ENCODE peak calls at places on chromosomes 7 and 10, in seven cellular contexts. E is fibroblast of lung, T is endodermal cell, U is tibial artery, O is heart right ventricle, F is right cardiac atrium, V is aorta. W is an unnamed sample.

GRCh38 chr10:33005322-33006282 is 47.6 kb upstream of the ITGB1 start:
- DNase-seq in E (peak; percentile 97), T (peak; percentile 92), U (peak; percentile 92), O (peak; percentile 80), F (peak; percentile 88), V (peak; percentile 92), W (no peak)

GRCh38 chr10:34547283-34547682 is 267.8 kb downstream of the PARD3 start:
- DNase-seq in E (no peak), T (no peak), U (no peak), O (no peak), F (no peak), V (no peak), W (no peak)

GRCh38 chr7:13411641-13412040 is 577.8 kb downstream of the ETV1 start:
- DNase-seq in E (no peak), T (no peak), U (no peak), O (no peak), F (no peak), V (no peak), W (no peak)

GRCh38 chr10:76397210-76397881 is 965.9 kb downstream of the LRMDA start:
- DNase-seq in E (peak; percentile 96), T (no peak), U (peak; percentile 94), O (peak; percentile 52), F (peak; percentile 59), V (peak; percentile 86), W (no peak)

GRCh38 chr7:74320645-74321178 is 31.5 kb downstream of the CLIP2 start:
- DNase-seq in E (no peak), T (peak; percentile 70), U (no peak), O (no peak), F (no peak), V (no peak), W (no peak)

GRCh38 chr10:79404231-79404609 is 41.2 kb downstream of the ZCCHC24 start:
- DNase-seq in E (peak; percentile 82), T (peak; percentile 81), U (peak; percentile 86), O (peak; percentile 67), F (peak; percentile 85), V (peak; percentile 77), W (no peak)

GRCh38 chr10:18214692-18215563 is 74.7 kb downstream of the CACNB2 start:
- DNase-seq in E (peak; percentile 47), T (peak; percentile 84), U (no peak), O (no peak), F (peak; percentile 16), V (no peak), W (no peak)

GRCh38 chr10:133084491-133084890 is 3.2 kb upstream of the ADGRA1 start:
- DNase-seq in E (no peak), T (no peak), U (no peak), O (no peak), F (no peak), V (no peak), W (no peak)

GRCh38 chr10:1050555-1050954 is 1.6 kb upstream of the IDI1 start:
- DNase-seq in E (no peak), T (peak; percentile 79), U (no peak), O (no peak), F (no peak), V (no peak), W (no peak)

GRCh38 chr10:107614939-107615665 is 450.6 kb upstream of the SORCS1 start:
- DNase-seq in E (peak; percentile 56), T (no peak), U (no peak), O (no peak), F (no peak), V (no peak), W (no peak)

GRCh38 chr10:130652544-130652943 is 516.4 kb downstream of the GLRX3 start:
- DNase-seq in E (no peak), T (no peak), U (no peak), O (no peak), F (no peak), V (no peak), W (no peak)

GRCh38 chr10:93413252-93413689 is 68.9 kb downstream of the MYOF start:
- DNase-seq in E (no peak), T (no peak), U (no peak), O (no peak), F (no peak), V (no peak), W (peak; percentile 28)

GRCh38 chr7:143284591-143285453 is at the start of gene TMEM139:
- DNase-seq in E (no peak), T (peak; percentile 85), U (no peak), O (peak; percentile 17), F (no peak), V (no peak), W (no peak)

GRCh38 chr7:122913608-122914007 is 27.3 kb upstream of the CADPS2 start:
- DNase-seq in E (no peak), T (no peak), U (no peak), O (no peak), F (no peak), V (no peak), W (no peak)

GRCh38 chr10:62266611-62267010 is 2.0 kb downstream of the RTKN2 start:
- DNase-seq in E (peak; percentile 23), T (no peak), U (no peak), O (no peak), F (no peak), V (no peak), W (no peak)

GRCh38 chr10:100209303-100209702 is 20.1 kb downstream of the CHUK start:
- DNase-seq in E (peak; percentile 80), T (no peak), U (no peak), O (no peak), F (no peak), V (no peak), W (no peak)

GRCh38 chr7:122487131-122487530 is 182.6 kb upstream of the FEZF1 start:
- DNase-seq in E (peak; percentile 68), T (no peak), U (no peak), O (no peak), F (no peak), V (no peak), W (no peak)

GRCh38 chr7:131210618-131211017 is 117.1 kb upstream of the MKLN1 start:
- DNase-seq in E (no peak), T (no peak), U (no peak), O (no peak), F (no peak), V (no peak), W (no peak)

GRCh38 chr7:96508371-96508770 is 186.5 kb upstream of the SLC25A13 start:
- DNase-seq in E (peak; percentile 3), T (no peak), U (no peak), O (no peak), F (no peak), V (no peak), W (no peak)

GRCh38 chr10:77350711-77351119 is 286.9 kb downstream of the KCNMA1 start:
- DNase-seq in E (peak; percentile 100), T (no peak), U (peak; percentile 85), O (no peak), F (peak; percentile 68), V (peak; percentile 83), W (no peak)

DNA sequence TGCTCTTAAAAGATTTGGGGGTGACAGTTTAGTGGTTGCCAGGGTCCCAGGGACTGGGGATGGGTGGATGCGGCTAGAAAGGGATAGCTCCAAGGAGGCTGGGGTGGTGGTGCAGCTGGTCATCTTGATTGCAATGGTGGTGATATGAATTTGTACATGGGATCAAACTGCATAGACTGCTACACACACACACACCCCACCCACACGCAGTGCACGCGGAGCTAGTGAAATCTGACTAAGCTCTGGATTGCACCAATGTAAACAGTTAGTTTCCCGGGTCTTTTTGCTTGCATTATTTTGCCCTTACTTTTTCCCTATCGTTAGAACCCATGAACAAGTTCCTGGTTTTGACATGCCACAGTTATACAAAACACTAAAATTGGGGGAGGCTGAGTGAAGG is 11.0 kb downstream of the SMURF1 start:
- DNase-seq in E (peak; percentile 52), T (no peak), U (no peak), O (no peak), F (no peak), V (no peak), W (no peak)
- H3K4me1 ChIP-seq in E (peaks cover 23% of the 10 kb centered on the region), T (peaks cover 12% of the 10 kb centered on the region), U (peaks cover 89% of the 10 kb centered on the region), O (peaks cover 51% of the 10 kb centered on the region), F (peaks cover 14% of the 10 kb centered on the region), V (peaks cover 16% of the 10 kb centered on the region), W (peaks cover 4% of the 10 kb centered on the region)

DNA sequence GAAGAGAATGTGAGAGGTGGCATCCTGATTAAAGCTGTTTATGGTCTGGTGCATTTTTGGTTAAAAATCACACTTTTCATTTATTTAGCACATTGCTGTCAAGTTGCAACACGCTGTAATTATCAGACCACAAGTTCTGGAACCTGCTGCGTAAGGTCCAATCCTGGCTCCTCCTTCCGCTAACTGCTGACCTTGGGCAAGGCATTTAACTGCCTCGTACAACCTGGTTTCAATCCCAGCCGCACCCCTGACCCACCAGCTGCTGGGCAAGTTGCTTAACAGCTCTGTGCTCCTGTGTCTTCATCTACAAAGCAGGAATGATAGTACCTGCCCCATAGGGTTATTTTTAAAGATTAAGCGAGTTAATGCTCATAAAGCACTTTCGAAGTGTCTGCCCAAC is 281.8 kb downstream of the PAXIP1 start:
- DNase-seq in E (no peak), T (no peak), U (no peak), O (no peak), F (no peak), V (no peak), W (no peak)
- H3K4me3 ChIP-seq in E (no peak overlapping the region), T (no peak overlapping the region), U (no peak overlapping the region), O (no peak overlapping the region), F (no peak overlapping the region), V (no peak overlapping the region), W (no peak overlapping the region)

GRCh38 chr7:69605070-69605469 is 6.8 kb downstream of the AUTS2 start:
- DNase-seq in E (no peak), T (no peak), U (no peak), O (no peak), F (no peak), V (no peak), W (no peak)

GRCh38 chr7:69602522-69602921 is 4.2 kb downstream of the AUTS2 start:
- DNase-seq in E (no peak), T (no peak), U (no peak), O (no peak), F (no peak), V (no peak), W (no peak)

GRCh38 chr7:69603351-69603750 is 5.1 kb downstream of the AUTS2 start:
- DNase-seq in E (no peak), T (no peak), U (no peak), O (no peak), F (no peak), V (no peak), W (no peak)

GRCh38 chr7:69599879-69600764 is 1.8 kb downstream of the AUTS2 start:
- DNase-seq in E (peak; percentile 29), T (no peak), U (no peak), O (peak; percentile 21), F (peak; percentile 17), V (no peak), W (no peak)

DNA sequence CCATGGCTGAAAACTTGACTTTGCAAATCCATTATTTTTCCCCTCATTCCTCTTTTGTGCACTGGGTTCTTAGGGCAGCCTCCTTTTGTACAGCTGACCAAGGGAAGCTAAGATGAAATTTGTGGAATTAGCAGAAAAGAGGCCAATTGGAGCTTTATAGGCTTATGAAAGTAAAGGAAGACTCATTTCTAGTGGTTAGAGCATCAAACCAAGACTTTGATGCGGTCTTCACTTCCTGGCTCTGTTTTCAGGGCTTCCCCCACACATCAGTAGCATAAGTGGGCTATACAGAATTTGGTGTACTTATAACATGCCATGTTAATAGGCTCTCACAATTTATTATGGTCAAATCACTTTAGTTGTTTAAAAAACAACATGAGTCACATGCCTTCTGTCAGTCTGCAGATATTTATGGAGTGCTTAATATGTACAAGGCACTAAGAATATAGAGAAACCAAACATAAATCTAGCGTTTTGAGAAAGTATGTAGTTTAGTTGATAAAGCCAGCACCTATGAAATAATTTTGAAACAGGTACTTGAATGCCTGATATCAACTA is 5.7 kb downstream of the AUTS2 start:
- DNase-seq in E (no peak), T (no peak), U (no peak), O (no peak), F (no peak), V (no peak), W (peak; percentile 53)
- H3K4me1 ChIP-seq in E (no peaks in the 10 kb centered on the region), T (peaks cover 12% of the 10 kb centered on the region), U (peaks cover 26% of the 10 kb centered on the region), O (no peaks in the 10 kb centered on the region), F (peaks cover 2% of the 10 kb centered on the region), V (no peaks in the 10 kb centered on the region), W (peaks cover 11% of the 10 kb centered on the region)

GRCh38 chr10:127415116-127415515 is 134.0 kb upstream of the NPS start:
- DNase-seq in E (no peak), T (no peak), U (no peak), O (no peak), F (no peak), V (no peak), W (no peak)
- H3K4me3 ChIP-seq in E (no peak overlapping the region), T (no peak overlapping the region), U (no peak overlapping the region), O (no peak overlapping the region), F (no peak overlapping the region), V (no peak overlapping the region), W (no peak overlapping the region)

W was measured in naive thymus-derived CD4-positive, alpha-beta T cell.